ENCODE peak calls at places on chromosome 19, in eight cellular contexts. V, U, D, N, Y, H, Z and S are unnamed samples.

GRCh38 chr19:45591004-45591637 is 6.5 kb upstream of the OPA3 start:
- DNase-seq in V (no peak), U (no peak), D (peak), N (peak), Y (peak), H (no peak), Z (no peak), S (peak)

GRCh38 chr19:48635263-48635965 is 1.8 kb downstream of the DBP start:
- DNase-seq in V (no peak), U (peak), D (no peak), N (peak), Y (peak), H (peak), Z (no peak), S (peak)

GRCh38 chr19:4474504-4475136 is 2.5 kb downstream of the HDGFL2 start:
- DNase-seq in V (peak), U (peak), D (peak), N (no peak), Y (no peak), H (no peak), Z (peak), S (peak)

GRCh38 chr19:46147166-46147740 is 785 bp upstream of the IGFL2 start:
- DNase-seq in V (no peak), U (no peak), D (no peak), N (no peak), Y (peak), H (no peak), Z (no peak), S (no peak)

GRCh38 chr19:14515501-14516047 is 2.6 kb downstream of the DNAJB1 start:
- DNase-seq in V (no peak), U (no peak), D (no peak), N (no peak), Y (no peak), H (no peak), Z (no peak), S (no peak)

GRCh38 chr19:40263440-40264313 is 21.5 kb downstream of the AKT2 start:
- DNase-seq in V (no peak), U (no peak), D (no peak), N (no peak), Y (no peak), H (no peak), Z (no peak), S (no peak)

GRCh38 chr19:17243854-17244617 is 1.7 kb downstream of the NR2F6 start:
- DNase-seq in V (no peak), U (peak), D (no peak), N (peak), Y (no peak), H (peak), Z (no peak), S (peak)

GRCh38 chr19:11027381-11027780 is 61.9 kb upstream of the LDLR start:
- DNase-seq in V (no peak), U (no peak), D (no peak), N (no peak), Y (no peak), H (no peak), Z (no peak), S (no peak)

GRCh38 chr19:46073268-46073922 is 32.6 kb upstream of the IGFL4 start:
- DNase-seq in V (no peak), U (no peak), D (peak), N (peak), Y (no peak), H (no peak), Z (no peak), S (no peak)

GRCh38 chr19:58021541-58022282 is 12.1 kb upstream of the ZSCAN1 start:
- DNase-seq in V (no peak), U (peak), D (peak), N (no peak), Y (peak), H (no peak), Z (no peak), S (peak)

GRCh38 chr19:44912854-44913253 is 1.6 kb upstream of the APOC1 start:
- DNase-seq in V (no peak), U (peak), D (no peak), N (no peak), Y (no peak), H (no peak), Z (peak), S (no peak)

GRCh38 chr19:55383789-55384575 is at the start of gene TMEM238:
- DNase-seq in V (no peak), U (peak), D (peak), N (peak), Y (peak), H (peak), Z (peak), S (peak)

GRCh38 chr19:12938536-12939291 is at the start of gene CALR:
- DNase-seq in V (no peak), U (peak), D (peak), N (no peak), Y (peak), H (peak), Z (no peak), S (no peak)

GRCh38 chr19:4130635-4131438 is 6.9 kb upstream of the MAP2K2 start:
- DNase-seq in V (peak), U (peak), D (peak), N (peak), Y (peak), H (no peak), Z (no peak), S (no peak)

GRCh38 chr19:29812881-29813275 is 1.1 kb downstream of the CCNE1 start:
- DNase-seq in V (no peak), U (no peak), D (no peak), N (no peak), Y (no peak), H (no peak), Z (no peak), S (no peak)

GRCh38 chr19:29812080-29812880 is 489 bp downstream of the CCNE1 start:
- DNase-seq in V (no peak), U (no peak), D (no peak), N (no peak), Y (peak), H (peak), Z (no peak), S (peak)

GRCh38 chr19:29817316-29817715 is 5.5 kb downstream of the CCNE1 start:
- DNase-seq in V (no peak), U (no peak), D (no peak), N (no peak), Y (no peak), H (no peak), Z (no peak), S (no peak)

GRCh38 chr19:29813665-29814064 is 1.9 kb downstream of the CCNE1 start:
- DNase-seq in V (no peak), U (no peak), D (no peak), N (no peak), Y (no peak), H (no peak), Z (no peak), S (no peak)

DNA sequence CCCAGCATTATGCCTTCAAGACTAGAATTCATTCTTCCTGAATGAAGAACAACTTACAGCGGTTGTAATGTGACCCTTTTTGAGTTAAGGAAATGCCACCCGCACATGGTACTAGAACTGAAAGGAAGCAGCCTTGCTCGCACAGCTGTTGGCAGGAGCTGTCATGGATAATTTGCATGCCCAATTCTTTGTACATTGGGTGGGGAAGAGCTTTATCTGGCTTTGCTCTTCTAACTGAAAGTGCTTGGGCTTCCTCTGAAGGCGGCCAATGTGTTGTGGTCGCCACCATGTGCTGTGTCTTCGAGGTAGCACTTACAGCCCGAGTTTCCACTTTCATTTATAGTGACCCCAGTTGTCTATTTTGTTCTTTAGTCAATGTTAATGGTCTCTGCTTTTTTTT is 3.4 kb downstream of the CCNE1 start:
- DNase-seq in V (no peak), U (no peak), D (no peak), N (no peak), Y (no peak), H (no peak), Z (no peak), S (no peak)
- TF ChIP-seq CTCF in V (no peak), U (no peak), D (no peak), N (no peak), Y (no peak), H (no peak), Z (no peak), S (no peak)

GRCh38 chr19:43126720-43127119 is 44.2 kb upstream of the PSG2 start:
- DNase-seq in V (no peak), U (no peak), D (no peak), N (no peak), Y (no peak), H (no peak), Z (no peak), S (no peak)

DNA sequence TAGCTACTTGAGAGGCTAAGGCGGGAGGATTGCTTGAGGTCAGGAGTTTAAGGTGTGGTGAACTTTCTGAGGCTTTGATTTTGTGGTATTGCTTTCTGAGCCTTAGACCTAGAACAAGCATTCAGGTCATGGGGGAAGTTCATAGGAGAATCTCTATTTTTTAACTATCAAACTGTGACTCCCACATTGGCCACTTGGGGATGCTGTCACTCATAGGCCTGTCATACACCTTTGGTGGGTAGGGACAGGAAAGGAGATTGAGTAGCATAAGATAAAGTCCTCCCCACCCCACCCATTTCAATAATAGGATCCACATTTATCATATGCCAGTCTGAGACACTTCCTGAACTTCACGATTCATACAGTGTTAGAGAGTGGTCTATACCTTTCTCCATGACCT is 41.9 kb upstream of the PSG2 start:
- DNase-seq in V (no peak), U (no peak), D (no peak), N (peak), Y (no peak), H (no peak), Z (no peak), S (no peak)
- TF ChIP-seq CTCF in V (no peak), U (no peak), D (peak), N (no peak), Y (no peak), H (no peak), Z (no peak), S (no peak)

DNA sequence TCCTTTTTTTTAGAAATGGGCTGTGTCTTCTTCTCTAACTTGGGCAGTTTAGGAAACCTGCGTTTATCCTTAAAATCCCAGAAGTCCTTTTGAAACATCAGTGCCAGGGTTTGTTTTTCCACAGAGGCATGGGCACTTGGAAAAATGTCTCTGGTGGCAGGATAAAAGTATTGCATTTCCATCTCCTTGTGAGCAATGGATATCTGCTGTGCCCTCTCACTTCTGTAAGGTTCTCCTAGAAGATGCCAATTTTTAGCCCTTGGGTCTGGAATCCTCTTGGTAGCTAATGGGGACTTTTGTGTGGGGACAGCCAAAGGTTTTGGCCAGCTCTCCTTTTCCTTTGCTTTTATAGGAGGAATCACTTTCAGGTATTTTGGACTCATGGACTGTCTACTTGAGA is 21.0 kb downstream of the WDR87 start:
- DNase-seq in V (no peak), U (no peak), D (no peak), N (no peak), Y (no peak), H (no peak), Z (no peak), S (no peak)
- TF ChIP-seq CTCF in V (no peak), U (no peak), D (peak), N (no peak), Y (no peak), H (no peak), Z (no peak), S (no peak)

GRCh38 chr19:633786-634639 is 676 bp upstream of the POLRMT start:
- DNase-seq in V (no peak), U (no peak), D (no peak), N (no peak), Y (no peak), H (no peak), Z (no peak), S (no peak)

GRCh38 chr19:632228-633067 is 889 bp downstream of the POLRMT start:
- DNase-seq in V (no peak), U (peak), D (peak), N (peak), Y (peak), H (no peak), Z (no peak), S (peak)

GRCh38 chr19:629961-630714 is 3.2 kb downstream of the POLRMT start:
- DNase-seq in V (no peak), U (no peak), D (no peak), N (no peak), Y (no peak), H (no peak), Z (no peak), S (no peak)

GRCh38 chr19:634975-635652 is 1.8 kb upstream of the POLRMT start:
- DNase-seq in V (no peak), U (no peak), D (no peak), N (no peak), Y (no peak), H (no peak), Z (no peak), S (no peak)

DNA sequence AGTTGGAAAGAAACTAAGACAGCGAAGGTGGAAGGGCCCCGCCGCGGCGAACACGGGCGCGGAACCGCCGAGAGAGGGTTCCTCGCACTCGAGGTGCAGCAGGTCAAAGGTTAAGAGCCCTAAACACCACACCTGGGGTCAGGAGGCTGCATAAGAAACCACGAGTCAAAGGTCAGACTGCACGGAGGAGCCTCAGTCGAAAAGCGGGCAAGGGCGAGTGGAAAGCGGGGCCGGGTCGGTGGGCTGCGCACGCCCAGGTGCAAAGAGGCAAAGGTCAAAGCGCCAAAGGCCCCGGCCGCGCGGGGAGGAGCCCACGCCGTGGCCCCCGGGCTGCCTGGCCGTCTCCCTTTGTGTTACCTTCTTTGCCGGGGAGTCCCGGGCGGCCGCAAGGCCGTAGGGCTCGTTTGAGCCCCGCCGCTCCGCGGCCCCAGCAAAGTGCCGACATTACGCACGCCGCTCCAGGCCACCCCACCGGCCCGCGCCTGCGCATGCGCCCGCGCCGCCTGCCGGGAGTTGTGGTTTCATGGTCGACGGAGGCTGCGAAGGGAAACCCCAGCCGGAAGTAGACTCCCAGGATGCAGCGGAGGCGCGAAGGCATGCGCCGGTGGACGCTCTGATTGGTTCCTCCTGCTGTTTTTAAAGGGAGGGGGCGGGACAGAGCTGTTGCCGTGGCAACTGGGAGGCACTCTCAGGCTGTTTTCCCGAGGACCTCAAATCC is at the start of gene POLRMT:
- DNase-seq in V (peak), U (peak), D (peak), N (peak), Y (peak), H (peak), Z (peak), S (peak)
- TF ChIP-seq CTCF in V (no peak), U (no peak), D (no peak), N (no peak), Y (no peak), H (peak), Z (peak), S (no peak)